ENCODE peak calls at places on chromosome 13, in ten cellular contexts. F is uterus; Q is NCI-H748 treated with DMSO at 0.1 percent for 48 hours; X is C1 segment of cervical spinal cord; Z is T1000; U is T-helper 2 cell; D is ELR; V is EH; E is central memory CD8-positive, alpha-beta T cell; R is erythroblast. L is an unnamed sample.

GRCh38 chr13:40777166-40777956 is 6.4 kb upstream of the MRPS31 start:
- DNase-seq in F (no peak), Q (peak), X (no peak), Z (no peak), U (no peak), D (peak), V (peak), E (no peak), R (peak), L (peak)

GRCh38 chr13:98890186-98890585 is 87.7 kb downstream of the DOCK9 start:
- DNase-seq in F (peak), Q (no peak), X (no peak), Z (peak), U (no peak), D (peak), V (peak), E (no peak), R (no peak), L (peak)

GRCh38 chr13:76038920-76039716 is 403.0 kb downstream of the LMO7 start:
- DNase-seq in F (no peak), Q (peak), X (no peak), Z (no peak), U (no peak), D (no peak), V (no peak), E (no peak), R (no peak), L (no peak)

GRCh38 chr13:100461309-100462035 is 127.1 kb downstream of the GGACT start:
- DNase-seq in F (no peak), Q (peak), X (no peak), Z (no peak), U (no peak), D (no peak), V (no peak), E (no peak), R (no peak), L (no peak)

GRCh38 chr13:33132644-33133440 is 116.6 kb downstream of the KL start:
- DNase-seq in F (no peak), Q (no peak), X (no peak), Z (no peak), U (no peak), D (no peak), V (peak), E (no peak), R (no peak), L (peak)

GRCh38 chr13:67369895-67370660 is 139.9 kb upstream of the PCDH9 start:
- DNase-seq in F (no peak), Q (no peak), X (no peak), Z (no peak), U (no peak), D (peak), V (peak), E (no peak), R (no peak), L (peak)

GRCh38 chr13:99993660-99994455 is 12.3 kb downstream of the ZIC2 start:
- DNase-seq in F (no peak), Q (no peak), X (no peak), Z (no peak), U (no peak), D (no peak), V (no peak), E (no peak), R (no peak), L (no peak)

GRCh38 chr13:100214886-100215285 is 126.0 kb downstream of the PCCA start:
- DNase-seq in F (no peak), Q (no peak), X (no peak), Z (no peak), U (no peak), D (peak), V (peak), E (no peak), R (no peak), L (peak)

GRCh38 chr13:73683746-73684145 is 450.5 kb downstream of the KLF12 start:
- DNase-seq in F (no peak), Q (no peak), X (no peak), Z (no peak), U (no peak), D (no peak), V (no peak), E (no peak), R (no peak), L (no peak)

GRCh38 chr13:98155475-98156111 is 12.7 kb downstream of the FARP1 start:
- DNase-seq in F (no peak), Q (no peak), X (no peak), Z (no peak), U (no peak), D (peak), V (peak), E (no peak), R (no peak), L (peak)

GRCh38 chr13:30743319-30744055 is 8.1 kb downstream of the ALOX5AP start:
- DNase-seq in F (peak), Q (no peak), X (no peak), Z (peak), U (no peak), D (peak), V (peak), E (no peak), R (no peak), L (peak)

GRCh38 chr13:99741979-99742378 is 229.6 kb downstream of the ZIC5 start:
- DNase-seq in F (no peak), Q (peak), X (no peak), Z (no peak), U (no peak), D (no peak), V (no peak), E (no peak), R (no peak), L (no peak)

GRCh38 chr13:113116871-113117271 is 5.7 kb upstream of the F10 start:
- DNase-seq in F (no peak), Q (no peak), X (no peak), Z (no peak), U (no peak), D (no peak), V (no peak), E (no peak), R (no peak), L (no peak)

GRCh38 chr13:39263033-39263432 is 224.8 kb downstream of the NHLRC3 start:
- DNase-seq in F (peak), Q (peak), X (peak), Z (no peak), U (no peak), D (peak), V (peak), E (no peak), R (peak), L (peak)

GRCh38 chr13:37595162-37595561 is 3.4 kb downstream of the POSTN start:
- DNase-seq in F (no peak), Q (no peak), X (no peak), Z (no peak), U (no peak), D (no peak), V (peak), E (no peak), R (no peak), L (peak)

GRCh38 chr13:107993239-107993948 is 221.9 kb downstream of the LIG4 start:
- DNase-seq in F (no peak), Q (no peak), X (no peak), Z (no peak), U (no peak), D (peak), V (no peak), E (no peak), R (no peak), L (no peak)

GRCh38 chr13:46288570-46289259 is 77.0 kb downstream of the LRRC63 start:
- DNase-seq in F (no peak), Q (peak), X (no peak), Z (no peak), U (no peak), D (peak), V (peak), E (no peak), R (peak), L (peak)

GRCh38 chr13:24500977-24501376 is 11.6 kb downstream of the PARP4 start:
- DNase-seq in F (no peak), Q (no peak), X (no peak), Z (no peak), U (no peak), D (peak), V (peak), E (no peak), R (peak), L (peak)

GRCh38 chr13:60584976-60585375 is 188.0 kb downstream of the TDRD3 start:
- DNase-seq in F (no peak), Q (no peak), X (no peak), Z (peak), U (no peak), D (no peak), V (peak), E (no peak), R (no peak), L (no peak)

GRCh38 chr13:91726666-91727065 is 328.2 kb downstream of the GPC5 start:
- DNase-seq in F (no peak), Q (no peak), X (no peak), Z (no peak), U (no peak), D (no peak), V (no peak), E (no peak), R (no peak), L (no peak)

GRCh38 chr13:113291997-113292862 is 4.8 kb upstream of the LAMP1 start:
- DNase-seq in F (peak), Q (no peak), X (no peak), Z (no peak), U (no peak), D (peak), V (peak), E (no peak), R (peak), L (peak)

GRCh38 chr13:66887088-66887487 is 343.0 kb downstream of the PCDH9 start:
- DNase-seq in F (no peak), Q (no peak), X (no peak), Z (no peak), U (no peak), D (no peak), V (peak), E (no peak), R (no peak), L (peak)

GRCh38 chr13:49219647-49220034 is 497 bp upstream of the MLNR start:
- DNase-seq in F (no peak), Q (no peak), X (no peak), Z (no peak), U (no peak), D (no peak), V (no peak), E (no peak), R (no peak), L (no peak)

GRCh38 chr13:103883152-103883551 is 816.9 kb upstream of the SLC10A2 start:
- DNase-seq in F (peak), Q (peak), X (no peak), Z (peak), U (no peak), D (peak), V (peak), E (no peak), R (peak), L (peak)

GRCh38 chr13:48533207-48533499 is 273 bp upstream of the RCBTB2 start:
- DNase-seq in F (no peak), Q (no peak), X (no peak), Z (no peak), U (no peak), D (no peak), V (no peak), E (no peak), R (peak), L (peak)

GRCh38 chr13:52600666-52601065 is 41.6 kb upstream of the HNRNPA1L2 start:
- DNase-seq in F (no peak), Q (no peak), X (no peak), Z (no peak), U (no peak), D (no peak), V (peak), E (no peak), R (no peak), L (no peak)

GRCh38 chr13:53605306-53605705 is 576.7 kb downstream of the OLFM4 start:
- DNase-seq in F (no peak), Q (no peak), X (no peak), Z (no peak), U (no peak), D (no peak), V (no peak), E (no peak), R (no peak), L (no peak)

GRCh38 chr13:97254809-97255208 is 32.7 kb downstream of the MBNL2 start:
- DNase-seq in F (no peak), Q (no peak), X (no peak), Z (no peak), U (no peak), D (peak), V (peak), E (no peak), R (peak), L (peak)

GRCh38 chr13:38542601-38543000 is 144.3 kb upstream of the FREM2 start:
- DNase-seq in F (no peak), Q (no peak), X (no peak), Z (no peak), U (no peak), D (peak), V (peak), E (no peak), R (no peak), L (no peak)

GRCh38 chr13:20118268-20119140 is 42.3 kb downstream of the GJA3 start:
- DNase-seq in F (peak), Q (no peak), X (peak), Z (no peak), U (no peak), D (peak), V (peak), E (no peak), R (no peak), L (peak)

GRCh38 chr13:38308736-38309135 is 40.9 kb upstream of the UFM1 start:
- DNase-seq in F (no peak), Q (no peak), X (no peak), Z (no peak), U (no peak), D (peak), V (peak), E (no peak), R (no peak), L (peak)

GRCh38 chr13:107091386-107091785 is 523.4 kb upstream of the ARGLU1 start:
- DNase-seq in F (no peak), Q (no peak), X (no peak), Z (no peak), U (no peak), D (no peak), V (no peak), E (no peak), R (no peak), L (peak)

GRCh38 chr13:46622918-46623256 is 69.9 kb downstream of the LRCH1 start:
- DNase-seq in F (peak), Q (no peak), X (no peak), Z (no peak), U (no peak), D (peak), V (peak), E (no peak), R (no peak), L (peak)